ENCODE peak calls at places on chromosomes 11 and 22, in six cellular contexts. Z is aorta; N is naive thymus-derived CD4-positive, alpha-beta T cell; U is kidney; X is fibroblast of the aortic adventitia; A is adrenal gland. R is an unnamed sample.

GRCh38 chr11:80798189-80798588 is 1357.4 kb upstream of the TENM4 start:
- DNase-seq in N (no peak), Z (no peak), X (no peak), A (no peak), U (peak; percentile 29), R (no peak)

GRCh38 chr11:132080121-132080520 is 709.7 kb downstream of the NTM start:
- DNase-seq in X (no peak), A (no peak), U (no peak), Z (no peak), N (no peak), R (no peak)

GRCh38 chr11:125593113-125593761 is 585 bp downstream of the STT3A start:
- DNase-seq in Z (no peak), U (no peak), A (no peak), N (no peak), X (peak; percentile 52), R (no peak)

GRCh38 chr11:118841469-118842222 is 42.0 kb upstream of the CXCR5 start:
- DNase-seq in Z (no peak), U (no peak), A (no peak), X (no peak), N (no peak), R (no peak)

GRCh38 chr22:45164217-45165123 is 745 bp downstream of the NUP50 start:
- DNase-seq in Z (peak; percentile 55), A (no peak), N (no peak), X (peak; percentile 23), U (peak; percentile 87), R (no peak)

GRCh38 chr22:49381595-49382450 is 445.9 kb downstream of the BRD1 start:
- DNase-seq in X (no peak), A (no peak), N (no peak), U (no peak), Z (no peak), R (no peak)

GRCh38 chr11:28835317-28835716 is 727.1 kb downstream of the METTL15 start:
- DNase-seq in N (no peak), Z (no peak), U (no peak), X (no peak), A (no peak), R (no peak)

GRCh38 chr11:2928605-2929510 is at the start of gene PHLDA2:
- DNase-seq in N (peak; percentile 38), U (peak; percentile 89), X (peak; percentile 76), Z (peak; percentile 80), A (peak; percentile 62), R (peak; percentile 53)

GRCh38 chr11:65003282-65003681 is 6.5 kb upstream of the BATF2 start:
- DNase-seq in A (no peak), N (no peak), Z (no peak), X (peak; percentile 52), U (no peak), R (no peak)

GRCh38 chr11:65352783-65353182 is 1.8 kb upstream of the TIGD3 start:
- DNase-seq in N (no peak), X (peak; percentile 54), A (no peak), U (no peak), Z (no peak), R (no peak)

GRCh38 chr11:6746086-6746618 is 25.6 kb downstream of the OR2AG2 start:
- DNase-seq in N (no peak), A (no peak), Z (no peak), U (no peak), X (no peak), R (no peak)

GRCh38 chr11:18329196-18329870 is 7.0 kb downstream of the GTF2H1 start:
- DNase-seq in A (no peak), N (no peak), U (no peak), Z (no peak), X (no peak), R (no peak)

GRCh38 chr11:73382747-73383146 is 6.5 kb downstream of the RELT start:
- DNase-seq in N (no peak), Z (no peak), X (no peak), U (no peak), A (no peak), R (no peak)

GRCh38 chr22:38879102-38879729 is 7.2 kb upstream of the CBX6 start:
- DNase-seq in U (no peak), Z (no peak), X (no peak), A (no peak), N (no peak), R (no peak)

GRCh38 chr11:129854229-129854805 is 38.7 kb downstream of the TMEM45B start:
- DNase-seq in A (no peak), U (no peak), N (no peak), Z (no peak), X (no peak), R (no peak)

GRCh38 chr11:57792060-57792541 is 30.5 kb downstream of the CTNND1 start:
- DNase-seq in U (peak; percentile 89), X (no peak), A (peak; percentile 56), N (peak; percentile 69), Z (peak; percentile 91), R (no peak)

GRCh38 chr11:114262681-114263509 is 33.3 kb upstream of the NNMT start:
- DNase-seq in X (peak; percentile 64), Z (no peak), N (no peak), A (peak; percentile 65), U (no peak), R (no peak)

GRCh38 chr22:37048133-37048532 is 3.4 kb upstream of the KCTD17 start:
- DNase-seq in U (no peak), N (no peak), Z (no peak), A (no peak), X (no peak), R (no peak)

GRCh38 chr11:87281496-87281895 is 243.8 kb downstream of the TMEM135 start:
- DNase-seq in N (no peak), Z (no peak), A (no peak), X (peak; percentile 94), U (no peak), R (peak; percentile 58)

GRCh38 chr11:115802641-115803040 is 298.4 kb upstream of the CADM1 start:
- DNase-seq in U (no peak), A (no peak), N (no peak), Z (no peak), X (no peak), R (no peak)

GRCh38 chr22:22737590-22737989 is 93.2 kb downstream of the GGTLC2 start:
- DNase-seq in X (no peak), A (no peak), Z (no peak), U (no peak), N (no peak), R (no peak)

GRCh38 chr11:115126515-115127208 is 377.6 kb downstream of the CADM1 start:
- DNase-seq in Z (no peak), A (no peak), X (no peak), U (no peak), N (no peak), R (no peak)

GRCh38 chr11:6694229-6694535 is 11.0 kb upstream of the MRPL17 start:
- DNase-seq in U (no peak), Z (no peak), A (no peak), X (no peak), N (no peak), R (no peak)

GRCh38 chr22:27639180-27640086 is 162.1 kb downstream of the MN1 start:
- DNase-seq in Z (no peak), N (no peak), X (no peak), A (no peak), U (no peak), R (no peak)

GRCh38 chr22:35378547-35379078 is 2.3 kb upstream of the HMOX1 start:
- DNase-seq in N (no peak), Z (no peak), X (no peak), U (no peak), A (no peak), R (no peak)

GRCh38 chr22:50221410-50222300 is 20.8 kb downstream of the SELENOO start:
- DNase-seq in X (no peak), Z (peak; percentile 44), A (no peak), U (no peak), N (no peak), R (no peak)

GRCh38 chr11:104995001-104995408 is 26.6 kb upstream of the CASP4 start:
- DNase-seq in X (no peak), N (no peak), A (no peak), Z (no peak), U (no peak), R (no peak)

GRCh38 chr11:75276696-75277095 is 36.1 kb downstream of the TPBGL start:
- DNase-seq in X (no peak), N (no peak), A (peak; percentile 0), Z (no peak), U (peak; percentile 48), R (no peak)

GRCh38 chr11:13837286-13837685 is 125.2 kb upstream of the SPON1 start:
- DNase-seq in N (no peak), U (no peak), A (no peak), Z (no peak), X (peak; percentile 26), R (peak; percentile 10)

GRCh38 chr11:18765554-18765953 is 26.0 kb downstream of the PTPN5 start:
- DNase-seq in N (no peak), Z (no peak), A (no peak), X (peak; percentile 35), U (peak; percentile 26), R (no peak)

GRCh38 chr11:47861762-47862161 is 13.6 kb upstream of the NUP160 start:
- DNase-seq in U (no peak), Z (no peak), A (no peak), N (no peak), X (peak; percentile 84), R (no peak)

GRCh38 chr11:68828155-68828931 is 13.4 kb downstream of the CPT1A start:
- DNase-seq in A (no peak), Z (peak; percentile 66), X (no peak), N (no peak), U (no peak), R (no peak)
- H3K4me3 ChIP-seq in A (no peak overlapping the region), Z (no peak overlapping the region), X (no peak overlapping the region), N (no peak overlapping the region), U (no peak overlapping the region), R (no peak overlapping the region)

GRCh38 chr11:34359548-34359891 is 1.7 kb upstream of the ABTB2 start:
- DNase-seq in X (no peak), Z (no peak), U (no peak), A (no peak), N (no peak), R (no peak)
- H3K4me3 ChIP-seq in X (peak overlapping the region; percentile 3), Z (no peak overlapping the region), U (peak overlapping the region; percentile 78), A (peak overlapping the region; percentile 53), N (peak overlapping the region; percentile 67), R (peak overlapping the region; percentile 49)

GRCh38 chr22:46983046-46983445 is 220.6 kb downstream of the TBC1D22A start:
- DNase-seq in Z (no peak), X (no peak), A (no peak), N (no peak), U (no peak), R (no peak)

GRCh38 chr22:46985507-46985882 is 223.0 kb downstream of the TBC1D22A start:
- DNase-seq in U (no peak), Z (no peak), A (no peak), X (no peak), N (no peak), R (no peak)

GRCh38 chr22:46982635-46983034 is 220.2 kb downstream of the TBC1D22A start:
- DNase-seq in Z (no peak), N (no peak), X (no peak), U (no peak), A (no peak), R (no peak)

GRCh38 chr22:46984751-46985506 is 222.5 kb downstream of the TBC1D22A start:
- DNase-seq in X (peak; percentile 68), U (peak; percentile 66), A (no peak), N (no peak), Z (no peak), R (peak; percentile 11)

GRCh38 chr22:46986788-46987187 is 224.3 kb downstream of the TBC1D22A start:
- DNase-seq in A (no peak), U (peak; percentile 51), N (no peak), Z (no peak), X (no peak), R (no peak)
- H3K4me3 ChIP-seq in A (no peak overlapping the region), U (no peak overlapping the region), N (no peak overlapping the region), Z (no peak overlapping the region), X (no peak overlapping the region), R (no peak overlapping the region)

GRCh38 chr11:111438846-111439520 is 59.9 kb upstream of the POU2AF1 start:
- DNase-seq in Z (no peak), X (no peak), N (no peak), U (no peak), A (no peak), R (no peak)
- H3K4me3 ChIP-seq in Z (no peak overlapping the region), X (no peak overlapping the region), N (no peak overlapping the region), U (no peak overlapping the region), A (no peak overlapping the region), R (no peak overlapping the region)